ENCODE peak calls at places on chromosomes 16 and 17, in eight cellular contexts. One of them, this sample, is unnamed.

GRCh38 chr17:36534117-36534880 is at the start of gene MYO19:
- DNase-seq in vagina: no peak
- DNase-seq in breast epithelium: peak; percentile 67
- DNase-seq in esophagus muscularis mucosa: no peak
- DNase-seq in endothelial cell of umbilical vein: no peak
- DNase-seq in stomach: peak; percentile 72
- DNase-seq in transverse colon: peak; percentile 82
- DNase-seq in HCT116: peak; percentile 67
- DNase-seq in this sample: peak; percentile 87

GRCh38 chr17:41029633-41030245 is at the start of gene KRTAP1-4:
- DNase-seq in transverse colon: no peak
- DNase-seq in endothelial cell of umbilical vein: no peak
- DNase-seq in esophagus muscularis mucosa: no peak
- DNase-seq in vagina: no peak
- DNase-seq in stomach: no peak
- DNase-seq in HCT116: no peak
- DNase-seq in breast epithelium: no peak
- DNase-seq in this sample: no peak

GRCh38 chr17:1029196-1029911 is 32.4 kb downstream of the TIMM22 start:
- DNase-seq in stomach: no peak
- DNase-seq in HCT116: no peak
- DNase-seq in breast epithelium: no peak
- DNase-seq in transverse colon: peak; percentile 43
- DNase-seq in endothelial cell of umbilical vein: no peak
- DNase-seq in vagina: no peak
- DNase-seq in esophagus muscularis mucosa: no peak
- DNase-seq in this sample: peak; percentile 87

GRCh38 chr17:58330997-58331814 is 2.6 kb upstream of the TSPOAP1 start:
- DNase-seq in esophagus muscularis mucosa: no peak
- DNase-seq in transverse colon: peak; percentile 66
- DNase-seq in vagina: no peak
- DNase-seq in HCT116: no peak
- DNase-seq in breast epithelium: no peak
- DNase-seq in stomach: peak; percentile 45
- DNase-seq in endothelial cell of umbilical vein: no peak
- DNase-seq in this sample: no peak

GRCh38 chr16:89315791-89316581 is 98.5 kb downstream of the ZNF778 start:
- DNase-seq in endothelial cell of umbilical vein: peak; percentile 94
- DNase-seq in stomach: peak; percentile 34
- DNase-seq in transverse colon: peak; percentile 41
- DNase-seq in esophagus muscularis mucosa: no peak
- DNase-seq in vagina: no peak
- DNase-seq in breast epithelium: no peak
- DNase-seq in HCT116: no peak
- DNase-seq in this sample: no peak

GRCh38 chr17:79038545-79039135 is 14.7 kb downstream of the C1QTNF1 start:
- DNase-seq in transverse colon: no peak
- DNase-seq in breast epithelium: peak; percentile 49
- DNase-seq in endothelial cell of umbilical vein: no peak
- DNase-seq in vagina: no peak
- DNase-seq in HCT116: no peak
- DNase-seq in esophagus muscularis mucosa: no peak
- DNase-seq in stomach: no peak
- DNase-seq in this sample: peak; percentile 87

GRCh38 chr17:67461876-67462275 is 84.8 kb downstream of the PITPNC1 start:
- DNase-seq in esophagus muscularis mucosa: no peak
- DNase-seq in HCT116: no peak
- DNase-seq in transverse colon: no peak
- DNase-seq in vagina: no peak
- DNase-seq in breast epithelium: no peak
- DNase-seq in endothelial cell of umbilical vein: no peak
- DNase-seq in stomach: no peak
- DNase-seq in this sample: no peak

GRCh38 chr17:61399131-61400057 is at the start of gene TBX2:
- DNase-seq in esophagus muscularis mucosa: no peak
- DNase-seq in breast epithelium: no peak
- DNase-seq in stomach: peak; percentile 51
- DNase-seq in transverse colon: peak; percentile 55
- DNase-seq in vagina: no peak
- DNase-seq in HCT116: no peak
- DNase-seq in endothelial cell of umbilical vein: no peak
- DNase-seq in this sample: peak; percentile 78

GRCh38 chr17:43431741-43432523 is 33.1 kb downstream of the ARL4D start:
- DNase-seq in stomach: no peak
- DNase-seq in breast epithelium: no peak
- DNase-seq in endothelial cell of umbilical vein: peak; percentile 58
- DNase-seq in HCT116: no peak
- DNase-seq in esophagus muscularis mucosa: no peak
- DNase-seq in vagina: no peak
- DNase-seq in transverse colon: no peak
- DNase-seq in this sample: peak; percentile 75

GRCh38 chr17:40953876-40954275 is 12.9 kb downstream of the KRT39 start:
- DNase-seq in vagina: no peak
- DNase-seq in endothelial cell of umbilical vein: no peak
- DNase-seq in HCT116: peak; percentile 85
- DNase-seq in breast epithelium: no peak
- DNase-seq in esophagus muscularis mucosa: no peak
- DNase-seq in stomach: no peak
- DNase-seq in transverse colon: no peak
- DNase-seq in this sample: no peak

GRCh38 chr16:14523632-14524031 is 106.4 kb downstream of the PARN start:
- DNase-seq in breast epithelium: no peak
- DNase-seq in esophagus muscularis mucosa: no peak
- DNase-seq in stomach: no peak
- DNase-seq in HCT116: no peak
- DNase-seq in endothelial cell of umbilical vein: no peak
- DNase-seq in transverse colon: no peak
- DNase-seq in vagina: no peak
- DNase-seq in this sample: no peak

GRCh38 chr17:77374170-77374936 is 233.6 kb downstream of the SEC14L1 start:
- DNase-seq in stomach: peak; percentile 87
- DNase-seq in HCT116: no peak
- DNase-seq in esophagus muscularis mucosa: peak; percentile 96
- DNase-seq in vagina: no peak
- DNase-seq in transverse colon: peak; percentile 78
- DNase-seq in endothelial cell of umbilical vein: peak; percentile 90
- DNase-seq in breast epithelium: peak; percentile 75
- DNase-seq in this sample: peak; percentile 97

GRCh38 chr17:39706921-39707337 is 7.1 kb downstream of the ERBB2 start:
- DNase-seq in vagina: no peak
- DNase-seq in stomach: peak; percentile 50
- DNase-seq in transverse colon: peak; percentile 73
- DNase-seq in breast epithelium: no peak
- DNase-seq in esophagus muscularis mucosa: no peak
- DNase-seq in HCT116: no peak
- DNase-seq in endothelial cell of umbilical vein: no peak
- DNase-seq in this sample: no peak

GRCh38 chr17:6305613-6306360 is 129.1 kb downstream of the AIPL1 start:
- DNase-seq in esophagus muscularis mucosa: no peak
- DNase-seq in vagina: no peak
- DNase-seq in stomach: no peak
- DNase-seq in transverse colon: no peak
- DNase-seq in breast epithelium: no peak
- DNase-seq in endothelial cell of umbilical vein: no peak
- DNase-seq in HCT116: no peak
- DNase-seq in this sample: no peak

GRCh38 chr16:84228321-84228838 is 11.4 kb downstream of the KCNG4 start:
- DNase-seq in vagina: no peak
- DNase-seq in transverse colon: peak; percentile 15
- DNase-seq in breast epithelium: no peak
- DNase-seq in HCT116: peak; percentile 76
- DNase-seq in stomach: no peak
- DNase-seq in esophagus muscularis mucosa: peak; percentile 95
- DNase-seq in endothelial cell of umbilical vein: peak; percentile 49
- DNase-seq in this sample: peak; percentile 83

GRCh38 chr16:69318911-69319289 is 7.8 kb downstream of the VPS4A start:
- DNase-seq in vagina: no peak
- DNase-seq in HCT116: no peak
- DNase-seq in stomach: no peak
- DNase-seq in esophagus muscularis mucosa: no peak
- DNase-seq in endothelial cell of umbilical vein: no peak
- DNase-seq in transverse colon: no peak
- DNase-seq in breast epithelium: no peak
- DNase-seq in this sample: peak; percentile 35

DNA sequence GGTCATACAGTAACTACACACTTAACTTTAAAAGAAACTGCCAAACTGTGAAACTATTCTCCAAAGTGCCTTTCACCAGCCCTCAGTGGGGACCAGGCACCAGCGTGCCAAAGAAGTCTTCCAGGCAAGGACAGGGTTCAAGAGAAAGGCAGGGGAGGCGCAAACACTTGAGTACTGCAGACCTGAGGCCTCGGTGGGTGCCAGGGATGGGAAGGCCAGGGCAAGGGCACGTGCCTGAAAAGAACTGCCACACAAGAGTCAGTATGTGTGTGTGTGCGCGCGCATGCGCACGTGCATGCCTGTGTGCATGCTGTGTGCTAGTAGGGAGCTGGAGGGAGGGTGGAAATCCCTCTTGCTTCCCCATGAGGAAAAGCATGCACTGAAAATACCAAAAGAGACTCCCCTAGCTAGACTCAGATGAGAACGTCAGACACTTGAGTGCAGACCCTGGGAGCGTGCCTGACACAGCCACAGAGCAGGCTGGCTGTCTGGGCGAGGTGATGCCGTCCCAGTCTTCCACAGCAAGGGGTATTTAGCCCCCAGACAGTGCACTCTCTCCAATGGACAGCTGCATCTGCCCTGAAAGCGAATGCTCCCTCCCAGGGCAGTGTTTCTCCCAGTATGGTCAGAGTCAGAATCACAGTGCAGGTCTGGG is 40.1 kb upstream of the GSG1L start:
- DNase-seq in HCT116: no peak
- DNase-seq in esophagus muscularis mucosa: no peak
- DNase-seq in transverse colon: no peak
- DNase-seq in stomach: no peak
- DNase-seq in endothelial cell of umbilical vein: no peak
- DNase-seq in breast epithelium: no peak
- DNase-seq in vagina: no peak
- DNase-seq in this sample: no peak
- H3K36me3 ChIP-seq in HCT116: peaks cover 59% of the 10 kb centered on the region
- H3K36me3 ChIP-seq in esophagus muscularis mucosa: peaks cover 100% of the 10 kb centered on the region
- H3K36me3 ChIP-seq in transverse colon: peaks cover 2% of the 10 kb centered on the region
- H3K36me3 ChIP-seq in stomach: peaks cover 100% of the 10 kb centered on the region
- H3K36me3 ChIP-seq in endothelial cell of umbilical vein: peaks cover 76% of the 10 kb centered on the region
- H3K36me3 ChIP-seq in breast epithelium: peaks cover 15% of the 10 kb centered on the region
- H3K36me3 ChIP-seq in vagina: no peaks in the 10 kb centered on the region
- H3K36me3 ChIP-seq in this sample: peaks cover 99% of the 10 kb centered on the region

GRCh38 chr16:81654346-81654745 is 124.7 kb upstream of the PLCG2 start:
- DNase-seq in transverse colon: no peak
- DNase-seq in stomach: no peak
- DNase-seq in breast epithelium: no peak
- DNase-seq in HCT116: no peak
- DNase-seq in endothelial cell of umbilical vein: no peak
- DNase-seq in esophagus muscularis mucosa: no peak
- DNase-seq in vagina: no peak
- DNase-seq in this sample: no peak

GRCh38 chr16:81650982-81651562 is 128.0 kb upstream of the PLCG2 start:
- DNase-seq in HCT116: no peak
- DNase-seq in endothelial cell of umbilical vein: no peak
- DNase-seq in breast epithelium: no peak
- DNase-seq in esophagus muscularis mucosa: no peak
- DNase-seq in transverse colon: peak; percentile 70
- DNase-seq in stomach: peak; percentile 50
- DNase-seq in vagina: no peak
- DNase-seq in this sample: peak; percentile 95

GRCh38 chr16:81650281-81650680 is 128.8 kb upstream of the PLCG2 start:
- DNase-seq in endothelial cell of umbilical vein: no peak
- DNase-seq in transverse colon: no peak
- DNase-seq in esophagus muscularis mucosa: no peak
- DNase-seq in stomach: no peak
- DNase-seq in HCT116: no peak
- DNase-seq in breast epithelium: no peak
- DNase-seq in vagina: no peak
- DNase-seq in this sample: no peak

GRCh38 chr16:81652798-81653505 is 126.1 kb upstream of the PLCG2 start:
- DNase-seq in stomach: no peak
- DNase-seq in HCT116: no peak
- DNase-seq in breast epithelium: no peak
- DNase-seq in transverse colon: peak; percentile 34
- DNase-seq in esophagus muscularis mucosa: no peak
- DNase-seq in endothelial cell of umbilical vein: no peak
- DNase-seq in vagina: no peak
- DNase-seq in this sample: no peak

GRCh38 chr16:81651758-81652718 is 127.1 kb upstream of the PLCG2 start:
- DNase-seq in stomach: no peak
- DNase-seq in endothelial cell of umbilical vein: no peak
- DNase-seq in transverse colon: no peak
- DNase-seq in vagina: no peak
- DNase-seq in esophagus muscularis mucosa: no peak
- DNase-seq in HCT116: no peak
- DNase-seq in breast epithelium: no peak
- DNase-seq in this sample: no peak
- TF ChIP-seq POLR2A in stomach: no peak
- TF ChIP-seq POLR2A in endothelial cell of umbilical vein: no peak
- TF ChIP-seq POLR2A in transverse colon: no peak
- TF ChIP-seq POLR2A in vagina: no peak
- TF ChIP-seq POLR2A in esophagus muscularis mucosa: no peak
- TF ChIP-seq POLR2A in HCT116: no peak
- TF ChIP-seq POLR2A in breast epithelium: no peak
- TF ChIP-seq POLR2A in this sample: no peak

DNA sequence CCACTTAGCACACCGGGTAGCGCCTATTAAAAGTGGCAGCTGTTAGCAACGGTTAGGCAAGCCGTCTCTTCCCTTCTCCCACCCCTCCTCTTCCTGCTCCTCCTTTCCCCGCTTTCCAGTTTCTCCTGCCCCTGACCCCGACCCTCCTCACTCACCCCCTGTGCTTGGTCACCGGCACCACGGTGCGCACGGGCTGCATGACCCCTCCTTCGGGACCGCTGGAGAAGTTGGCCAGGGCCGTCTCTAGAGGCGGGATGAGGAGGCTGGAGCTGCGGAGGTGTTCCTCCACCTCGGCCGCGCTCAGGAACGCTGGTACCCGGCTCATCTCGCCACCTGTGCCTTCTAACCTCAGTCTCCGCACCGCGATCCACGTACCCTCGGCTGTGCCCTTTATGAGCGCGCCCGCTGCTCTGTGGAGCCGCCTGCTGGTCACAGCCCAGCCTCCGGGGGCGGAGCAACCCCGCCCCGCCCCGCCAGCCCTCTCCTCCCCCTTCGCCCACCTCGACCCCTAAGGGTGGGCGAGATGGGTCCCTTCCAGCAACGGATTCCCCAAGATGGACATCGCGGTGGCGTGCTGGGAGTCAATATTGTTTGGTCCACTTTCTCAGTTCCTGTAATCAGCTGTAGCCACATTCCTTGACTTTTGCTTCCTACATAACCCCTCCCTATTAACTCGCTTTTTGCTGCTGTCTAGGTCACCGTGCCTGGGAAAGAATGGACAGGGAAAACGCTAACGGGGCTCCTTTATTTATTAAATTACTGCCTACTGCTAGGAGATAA is at the start of gene CRYM:
- DNase-seq in endothelial cell of umbilical vein: peak; percentile 36
- DNase-seq in HCT116: no peak
- DNase-seq in stomach: peak; percentile 64
- DNase-seq in esophagus muscularis mucosa: peak; percentile 72
- DNase-seq in transverse colon: peak; percentile 80
- DNase-seq in breast epithelium: no peak
- DNase-seq in vagina: no peak
- DNase-seq in this sample: peak; percentile 79
- TF ChIP-seq POLR2AphosphoS5 in endothelial cell of umbilical vein: no peak
- TF ChIP-seq POLR2AphosphoS5 in HCT116: peak; percentile 37
- TF ChIP-seq POLR2AphosphoS5 in stomach: no peak
- TF ChIP-seq POLR2AphosphoS5 in esophagus muscularis mucosa: peak; percentile 22
- TF ChIP-seq POLR2AphosphoS5 in transverse colon: peak; percentile 11
- TF ChIP-seq POLR2AphosphoS5 in breast epithelium: no peak
- TF ChIP-seq POLR2AphosphoS5 in vagina: no peak
- TF ChIP-seq POLR2AphosphoS5 in this sample: no peak

GRCh38 chr17:62580947-62581346 is 46.5 kb upstream of the MRC2 start:
- DNase-seq in vagina: no peak
- DNase-seq in esophagus muscularis mucosa: no peak
- DNase-seq in breast epithelium: no peak
- DNase-seq in endothelial cell of umbilical vein: no peak
- DNase-seq in HCT116: no peak
- DNase-seq in transverse colon: no peak
- DNase-seq in stomach: no peak
- DNase-seq in this sample: no peak
- H3K36me3 ChIP-seq in vagina: no peaks in the 10 kb centered on the region
- H3K36me3 ChIP-seq in esophagus muscularis mucosa: peaks cover 88% of the 10 kb centered on the region
- H3K36me3 ChIP-seq in breast epithelium: no peaks in the 10 kb centered on the region
- H3K36me3 ChIP-seq in endothelial cell of umbilical vein: no peaks in the 10 kb centered on the region
- H3K36me3 ChIP-seq in HCT116: peaks cover 27% of the 10 kb centered on the region
- H3K36me3 ChIP-seq in transverse colon: peaks cover 2% of the 10 kb centered on the region
- H3K36me3 ChIP-seq in stomach: peaks cover 66% of the 10 kb centered on the region
- H3K36me3 ChIP-seq in this sample: peaks cover 17% of the 10 kb centered on the region

This sample was measured in sigmoid colon.